ENCODE peak calls at places on chromosomes 7 and 10, in nine cellular contexts. E is D721Med, P is progenitor cell of endocrine pancreas, X is GM23338, W is HCT116, L is astrocyte, V is Calu3, S is lung, A is AG09309. U is an unnamed sample.

GRCh38 chr10:6002809-6003500 is 25.6 kb upstream of the IL15RA start:
- DNase-seq in V (no peak), S (no peak), W (no peak), E (no peak), L (no peak), A (no peak), X (no peak), P (no peak), U (no peak)

GRCh38 chr7:2040201-2040892 is 192.4 kb downstream of the MAD1L1 start:
- DNase-seq in P (no peak), L (no peak), S (no peak), E (peak; percentile 7), V (no peak), X (no peak), A (no peak), W (no peak), U (no peak)

GRCh38 chr10:70931168-70931805 is 42.9 kb upstream of the PCBD1 start:
- DNase-seq in S (no peak), P (no peak), V (peak; percentile 50), X (peak; percentile 18), A (no peak), L (peak; percentile 71), E (no peak), W (no peak), U (no peak)

GRCh38 chr10:124231188-124232135 is 138.1 kb upstream of the CHST15 start:
- DNase-seq in P (no peak), S (no peak), A (no peak), X (no peak), E (no peak), L (no peak), W (no peak), V (no peak), U (no peak)

GRCh38 chr10:131885391-131886165 is 15.2 kb upstream of the PPP2R2D start:
- DNase-seq in L (no peak), W (no peak), P (peak; percentile 83), E (peak; percentile 41), X (peak; percentile 89), V (peak; percentile 84), S (peak; percentile 81), A (no peak), U (peak; percentile 85)

GRCh38 chr7:28903779-28904538 is 54.2 kb downstream of the TRIL start:
- DNase-seq in W (no peak), V (no peak), P (no peak), X (no peak), E (no peak), L (no peak), S (no peak), A (no peak), U (no peak)

GRCh38 chr10:72315611-72316385 is 38.9 kb downstream of the DNAJB12 start:
- DNase-seq in A (peak; percentile 87), W (no peak), X (no peak), L (peak; percentile 58), S (peak; percentile 85), P (no peak), V (peak; percentile 70), E (no peak), U (no peak)

GRCh38 chr7:112547916-112548315 is 67.1 kb downstream of the LSMEM1 start:
- DNase-seq in V (no peak), A (no peak), X (no peak), E (no peak), W (no peak), S (no peak), P (no peak), L (peak; percentile 47), U (no peak)

GRCh38 chr10:66940950-66941349 is 15.1 kb downstream of the LRRTM3 start:
- DNase-seq in E (no peak), P (no peak), V (no peak), L (no peak), S (no peak), X (no peak), W (no peak), A (no peak), U (no peak)

GRCh38 chr7:157609516-157609915 is 272.7 kb downstream of the DNAJB6 start:
- DNase-seq in L (no peak), W (no peak), E (no peak), V (no peak), S (no peak), X (no peak), P (no peak), A (no peak), U (no peak)

GRCh38 chr7:12674861-12675260 is 12.6 kb upstream of the ARL4A start:
- DNase-seq in L (no peak), W (no peak), E (no peak), V (peak; percentile 29), X (peak; percentile 83), P (no peak), A (no peak), S (peak; percentile 44), U (no peak)

GRCh38 chr7:95688931-95689453 is 83.4 kb upstream of the DYNC1I1 start:
- DNase-seq in L (no peak), S (no peak), X (no peak), P (no peak), V (no peak), W (no peak), E (no peak), A (no peak), U (no peak)

GRCh38 chr7:87702326-87702725 is 74.1 kb downstream of the RUNDC3B start:
- DNase-seq in W (no peak), S (no peak), L (peak; percentile 47), E (no peak), X (no peak), P (no peak), A (no peak), V (no peak), U (no peak)

GRCh38 chr7:155745737-155746136 is 66.5 kb downstream of the SHH start:
- DNase-seq in P (no peak), V (no peak), A (no peak), W (no peak), S (no peak), L (no peak), X (no peak), E (no peak), U (no peak)

GRCh38 chr10:8051851-8052257 is 2.6 kb upstream of the GATA3 start:
- DNase-seq in E (no peak), V (no peak), W (no peak), X (peak; percentile 78), A (no peak), P (no peak), S (no peak), L (no peak), U (no peak)

GRCh38 chr7:131190146-131190545 is 137.5 kb upstream of the MKLN1 start:
- DNase-seq in W (no peak), L (no peak), X (peak; percentile 95), V (no peak), A (no peak), S (no peak), P (no peak), E (no peak), U (no peak)

GRCh38 chr10:6579193-6579903 is 728 bp downstream of the PRKCQ start:
- DNase-seq in P (no peak), V (no peak), W (no peak), X (no peak), A (no peak), L (no peak), E (no peak), S (no peak), U (no peak)

DNA sequence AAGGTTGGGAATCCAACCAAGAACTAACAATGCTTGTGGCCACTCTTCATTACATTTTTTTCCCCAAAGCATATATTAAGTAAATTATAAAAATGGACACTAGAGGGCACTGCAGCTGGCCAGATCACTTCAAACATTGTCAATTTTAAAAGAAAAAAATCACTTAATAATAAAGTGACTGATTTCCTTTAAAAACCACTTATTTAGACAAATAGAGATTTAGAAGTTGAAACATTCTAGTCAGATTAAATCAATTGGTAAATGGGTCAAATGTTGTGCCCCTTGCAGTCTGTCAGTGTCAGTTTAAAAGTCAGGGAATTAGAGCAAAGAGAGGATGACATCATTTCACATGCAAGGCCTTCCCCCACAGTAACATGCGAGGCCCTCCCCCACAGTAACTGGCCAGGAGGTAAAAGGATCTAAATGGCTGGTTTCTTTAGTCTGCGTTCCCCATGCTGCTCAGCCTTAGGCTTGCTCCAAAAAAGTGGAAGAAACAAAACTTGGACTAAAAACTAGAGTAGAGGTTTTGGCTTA is 177.9 kb downstream of the SKAP2 start:
- DNase-seq in W (peak; percentile 21), E (no peak), V (peak; percentile 11), A (no peak), P (no peak), L (peak; percentile 64), S (no peak), X (peak; percentile 76), U (no peak)
- TF ChIP-seq CTCF in W (peak; percentile 72), E (peak; percentile 57), V (peak; percentile 74), A (peak; percentile 56), P (peak; percentile 83), L (peak; percentile 63), S (peak; percentile 18), X (peak; percentile 49), U (peak; percentile 92)

GRCh38 chr10:94500063-94500462 is 45.5 kb upstream of the HELLS start:
- DNase-seq in A (no peak), S (no peak), W (no peak), X (peak; percentile 36), L (no peak), E (no peak), P (no peak), V (no peak), U (no peak)
- TF ChIP-seq CTCF in A (peak; percentile 47), S (no peak), W (peak; percentile 69), X (peak; percentile 63), L (peak; percentile 44), E (peak; percentile 37), P (peak; percentile 48), V (peak; percentile 11), U (peak; percentile 53)

DNA sequence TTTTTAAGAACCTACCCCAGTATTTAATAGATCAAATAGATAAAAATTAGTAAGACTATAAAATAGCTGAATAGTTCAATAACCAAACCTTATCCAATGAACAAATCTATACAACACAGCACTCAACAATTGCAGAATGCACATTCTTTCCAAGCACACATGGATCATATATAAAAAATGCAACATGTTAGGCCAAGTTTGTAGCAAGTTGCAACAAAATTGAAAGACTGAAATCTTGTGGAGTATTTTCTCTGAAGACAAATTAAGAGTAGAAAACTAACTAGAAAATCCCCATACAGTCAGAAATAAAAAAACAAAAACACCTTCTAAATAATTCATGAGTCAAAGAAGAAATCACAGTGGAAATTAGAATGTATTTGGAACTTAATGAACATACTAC is 317.3 kb downstream of the PHTF2 start:
- DNase-seq in E (no peak), X (no peak), S (no peak), V (no peak), L (no peak), A (no peak), P (no peak), W (no peak), U (no peak)
- TF ChIP-seq CTCF in E (no peak), X (no peak), S (no peak), V (no peak), L (no peak), A (no peak), P (no peak), W (no peak), U (no peak)

DNA sequence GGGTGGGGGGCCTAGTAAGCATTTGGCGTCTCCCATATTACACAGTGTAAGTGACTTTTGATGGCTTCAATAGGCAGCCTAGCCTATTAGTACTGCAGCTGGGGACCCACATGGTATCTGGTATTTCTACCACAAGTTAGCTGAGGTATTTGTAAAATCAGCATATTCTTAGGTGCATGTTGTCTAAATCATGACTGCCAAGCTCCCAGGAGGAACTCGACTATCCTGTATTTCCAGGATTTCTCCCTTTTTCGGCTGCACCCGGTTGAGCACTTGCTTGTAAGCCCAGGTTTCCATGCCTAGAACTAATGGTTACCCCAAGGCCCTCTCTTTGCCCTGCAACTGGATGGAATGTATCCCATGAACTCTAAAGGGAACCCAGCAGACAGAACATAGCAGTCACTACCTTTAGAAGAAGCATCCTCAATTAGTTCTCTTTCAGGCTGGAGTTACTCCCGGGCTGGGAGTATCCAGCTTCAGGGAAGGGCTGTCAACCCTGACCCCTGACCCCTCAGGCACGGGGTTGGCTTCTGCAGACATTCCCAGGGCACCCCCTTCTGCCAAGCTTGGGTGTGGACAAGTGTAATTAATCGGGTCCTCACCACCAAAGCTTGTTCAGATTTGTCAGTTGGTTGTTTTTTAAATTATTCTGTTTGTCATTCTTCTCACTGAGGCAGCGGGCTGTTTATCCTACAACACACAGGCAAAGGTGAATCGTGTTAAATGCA is 90.3 kb upstream of the PARD3 start:
- DNase-seq in A (no peak), P (no peak), X (peak; percentile 56), W (no peak), L (no peak), E (no peak), V (no peak), S (no peak), U (no peak)
- TF ChIP-seq CTCF in A (no peak), P (no peak), X (peak; percentile 49), W (no peak), L (no peak), E (no peak), V (no peak), S (no peak), U (no peak)

U was measured in neural crest cell.